ENCODE peak calls at places on chromosome 4, in five cellular contexts. J, B, L, T and Q are unnamed samples.

GRCh38 chr4:138398297-138398696 is 156.1 kb upstream of the SLC7A11 start:
- DNase-seq in B (no peak), T (no peak), J (no peak), L (no peak), Q (no peak)

GRCh38 chr4:15778191-15778741 is at the start of gene CD38:
- DNase-seq in J (no peak), B (no peak), T (no peak), L (peak; percentile 69), Q (no peak)

GRCh38 chr4:119025440-119025839 is 110.2 kb upstream of the MYOZ2 start:
- DNase-seq in B (no peak), T (peak; percentile 38), J (no peak), L (peak; percentile 62), Q (no peak)

GRCh38 chr4:72430050-72430449 is 139.0 kb downstream of the ADAMTS3 start:
- DNase-seq in L (no peak), B (no peak), J (no peak), T (peak; percentile 18), Q (no peak)

GRCh38 chr4:10461091-10461849 is 4.0 kb upstream of the ZNF518B start:
- DNase-seq in B (peak; percentile 86), T (no peak), J (peak; percentile 48), L (peak; percentile 23), Q (no peak)

GRCh38 chr4:10084651-10085320 is 31.8 kb downstream of the WDR1 start:
- DNase-seq in L (no peak), T (no peak), B (no peak), J (no peak), Q (no peak)

GRCh38 chr4:78468272-78468671 is 83.3 kb upstream of the ANXA3 start:
- DNase-seq in J (no peak), L (no peak), B (no peak), T (no peak), Q (no peak)

GRCh38 chr4:118273642-118274041 is 79.2 kb downstream of the PRSS12 start:
- DNase-seq in L (peak; percentile 1), T (no peak), J (no peak), B (no peak), Q (no peak)

GRCh38 chr4:57676394-57676793 is 566.2 kb upstream of the IGFBP7 start:
- DNase-seq in J (no peak), B (no peak), L (no peak), T (no peak), Q (no peak)